ENCODE peak calls at places on chromosomes 16 and 17, in four cellular contexts. J is GOT3, I is A172, W is BJ. P is an unnamed sample.

GRCh38 chr17:44071772-44072171 is 1.2 kb downstream of the G6PC3 start:
- DNase-seq in J (no peak), I (no peak), W (no peak), P (no peak)

GRCh38 chr17:33968350-33969044 is 286.6 kb upstream of the CCL2 start:
- DNase-seq in J (no peak), I (peak), W (no peak), P (no peak)

GRCh38 chr16:3149630-3150345 is 15.0 kb downstream of the ZNF213 start:
- DNase-seq in J (no peak), I (no peak), W (no peak), P (no peak)

GRCh38 chr16:75025766-75026165 is 26.9 kb downstream of the ZNRF1 start:
- DNase-seq in J (no peak), I (no peak), W (no peak), P (peak)

GRCh38 chr16:85761866-85762265 is 11.0 kb upstream of the C16orf74 start:
- DNase-seq in J (no peak), I (no peak), W (no peak), P (no peak)

GRCh38 chr17:15952916-15953865 is 8.3 kb downstream of the ADORA2B start:
- DNase-seq in J (no peak), I (no peak), W (no peak), P (no peak)

GRCh38 chr17:9024497-9024896 is 3.2 kb downstream of the NTN1 start:
- DNase-seq in J (no peak), I (no peak), W (no peak), P (no peak)

GRCh38 chr17:77963441-77963840 is 4.9 kb downstream of the TNRC6C start:
- DNase-seq in J (no peak), I (peak), W (peak), P (peak)

GRCh38 chr16:30458561-30459394 is 13.1 kb upstream of the SEPHS2 start:
- DNase-seq in J (no peak), I (no peak), W (no peak), P (no peak)

GRCh38 chr17:78818152-78818846 is 22.3 kb downstream of the USP36 start:
- DNase-seq in J (no peak), I (no peak), W (no peak), P (no peak)

GRCh38 chr17:29576214-29577008 is 7.9 kb downstream of the TP53I13 start:
- DNase-seq in J (no peak), I (no peak), W (no peak), P (no peak)

GRCh38 chr16:2191446-2191706 is 5.0 kb downstream of the CASKIN1 start:
- DNase-seq in J (no peak), I (no peak), W (no peak), P (no peak)

GRCh38 chr17:44308320-44308818 is at the start of gene RUNDC3A:
- DNase-seq in J (peak), I (peak), W (no peak), P (peak)

GRCh38 chr17:75273968-75274708 is 3.1 kb upstream of the MIF4GD start:
- DNase-seq in J (no peak), I (peak), W (no peak), P (no peak)

GRCh38 chr16:14024300-14024699 is 46.8 kb upstream of the MRTFB start:
- DNase-seq in J (no peak), I (peak), W (no peak), P (no peak)

GRCh38 chr16:2145843-2146242 is 2.6 kb upstream of the RAB26 start:
- DNase-seq in J (no peak), I (no peak), W (no peak), P (no peak)

GRCh38 chr16:1042776-1043349 is 29.7 kb upstream of the SSTR5 start:
- DNase-seq in J (no peak), I (no peak), W (no peak), P (no peak)

GRCh38 chr17:73589096-73589980 is 54.9 kb downstream of the SDK2 start:
- DNase-seq in J (no peak), I (peak), W (no peak), P (no peak)

GRCh38 chr17:17151962-17152361 is 54.2 kb downstream of the PLD6 start:
- DNase-seq in J (peak), I (peak), W (peak), P (peak)

GRCh38 chr17:859461-860195 is 77.5 kb downstream of the MRM3 start:
- DNase-seq in J (no peak), I (no peak), W (no peak), P (no peak)

GRCh38 chr17:4947411-4948165 is 742 bp downstream of the PFN1 start:
- DNase-seq in J (no peak), I (peak), W (no peak), P (no peak)

GRCh38 chr17:51258756-51259573 is 884 bp downstream of the MBTD1 start:
- DNase-seq in J (no peak), I (no peak), W (no peak), P (no peak)